ENCODE peak calls at places on chromosomes 13 and 19, in ten cellular contexts. G is heart left ventricle; V is lung; O is thoracic aorta; R is left lung; F is left ventricle myocardium inferior; H is CD4-positive, alpha-beta memory T cell; J is hepatocyte; M is cardiac muscle cell; E is fibroblast of lung. Z is an unnamed sample.

GRCh38 chr13:22173605-22174004 is 502.7 kb downstream of the FGF9 start:
- DNase-seq in G (no peak), V (no peak), O (no peak), R (no peak), F (no peak), H (no peak), J (no peak), M (no peak), E (peak), Z (no peak)

GRCh38 chr13:74289861-74290260 is 155.7 kb upstream of the KLF12 start:
- DNase-seq in G (no peak), V (no peak), O (no peak), R (no peak), F (no peak), H (no peak), J (no peak), M (no peak), E (no peak), Z (peak)

GRCh38 chr13:45122941-45123340 is 2.6 kb downstream of the GTF2F2 start:
- DNase-seq in G (no peak), V (no peak), O (no peak), R (no peak), F (no peak), H (no peak), J (no peak), M (no peak), E (no peak), Z (no peak)

GRCh38 chr13:30868806-30869470 is 37.1 kb upstream of the MEDAG start:
- DNase-seq in G (no peak), V (no peak), O (no peak), R (no peak), F (no peak), H (no peak), J (no peak), M (no peak), E (peak), Z (no peak)

GRCh38 chr19:13696839-13697238 is 67.5 kb upstream of the MRI1 start:
- DNase-seq in G (no peak), V (no peak), O (no peak), R (no peak), F (no peak), H (no peak), J (no peak), M (no peak), E (no peak), Z (no peak)

GRCh38 chr19:37403403-37403802 is 32.5 kb downstream of the ZNF527 start:
- DNase-seq in G (no peak), V (no peak), O (no peak), R (no peak), F (no peak), H (no peak), J (no peak), M (no peak), E (no peak), Z (no peak)

GRCh38 chr13:95137096-95137495 is 164.2 kb downstream of the ABCC4 start:
- DNase-seq in G (no peak), V (no peak), O (no peak), R (no peak), F (no peak), H (no peak), J (no peak), M (no peak), E (peak), Z (peak)

GRCh38 chr13:76975863-76976262 is 16.0 kb upstream of the CLN5 start:
- DNase-seq in G (no peak), V (no peak), O (no peak), R (no peak), F (no peak), H (no peak), J (no peak), M (no peak), E (no peak), Z (no peak)

GRCh38 chr19:28705008-28705407 is 507.9 kb downstream of the UQCRFS1 start:
- DNase-seq in G (no peak), V (no peak), O (no peak), R (no peak), F (no peak), H (no peak), J (peak), M (peak), E (peak), Z (peak)

GRCh38 chr13:44649118-44649455 is 73.0 kb upstream of the TSC22D1 start:
- DNase-seq in G (no peak), V (no peak), O (no peak), R (no peak), F (no peak), H (no peak), J (no peak), M (no peak), E (no peak), Z (no peak)

GRCh38 chr19:6048808-6049405 is 61.4 kb downstream of the RFX2 start:
- DNase-seq in G (peak), V (peak), O (no peak), R (peak), F (peak), H (peak), J (peak), M (peak), E (peak), Z (peak)

GRCh38 chr13:22081430-22081829 is 410.6 kb downstream of the FGF9 start:
- DNase-seq in G (no peak), V (no peak), O (no peak), R (no peak), F (no peak), H (no peak), J (no peak), M (no peak), E (no peak), Z (no peak)

GRCh38 chr13:73708393-73708985 is 425.7 kb downstream of the KLF12 start:
- DNase-seq in G (no peak), V (peak), O (no peak), R (no peak), F (no peak), H (peak), J (peak), M (peak), E (peak), Z (peak)

GRCh38 chr13:98729526-98730057 is 22.9 kb downstream of the SLC15A1 start:
- DNase-seq in G (no peak), V (no peak), O (no peak), R (no peak), F (no peak), H (no peak), J (no peak), M (no peak), E (no peak), Z (no peak)

GRCh38 chr19:33129901-33130300 is 2.0 kb upstream of the WDR88 start:
- DNase-seq in G (no peak), V (no peak), O (no peak), R (no peak), F (no peak), H (no peak), J (no peak), M (no peak), E (no peak), Z (no peak)

GRCh38 chr19:11555246-11555645 is 3.8 kb downstream of the ELOF1 start:
- DNase-seq in G (no peak), V (no peak), O (no peak), R (no peak), F (no peak), H (no peak), J (no peak), M (no peak), E (no peak), Z (no peak)

GRCh38 chr19:18789883-18790565 is 1.1 kb downstream of the COMP start:
- DNase-seq in G (no peak), V (no peak), O (no peak), R (peak), F (no peak), H (no peak), J (peak), M (peak), E (peak), Z (peak)

GRCh38 chr13:33679658-33680012 is 138.3 kb upstream of the RFC3 start:
- DNase-seq in G (no peak), V (no peak), O (no peak), R (no peak), F (no peak), H (no peak), J (no peak), M (no peak), E (no peak), Z (no peak)

GRCh38 chr13:67827992-67828391 is 597.9 kb upstream of the PCDH9 start:
- DNase-seq in G (no peak), V (no peak), O (no peak), R (no peak), F (no peak), H (no peak), J (no peak), M (no peak), E (peak), Z (no peak)

GRCh38 chr19:49133621-49134454 is 14.5 kb downstream of the PPFIA3 start:
- DNase-seq in G (peak), V (peak), O (no peak), R (peak), F (peak), H (peak), J (no peak), M (peak), E (peak), Z (no peak)
- H3K27ac ChIP-seq in G (peak), V (no peak), O (no peak), R (no peak), F (peak), H (no peak), J (no peak), M (no peak), E (no peak), Z (no peak)

DNA sequence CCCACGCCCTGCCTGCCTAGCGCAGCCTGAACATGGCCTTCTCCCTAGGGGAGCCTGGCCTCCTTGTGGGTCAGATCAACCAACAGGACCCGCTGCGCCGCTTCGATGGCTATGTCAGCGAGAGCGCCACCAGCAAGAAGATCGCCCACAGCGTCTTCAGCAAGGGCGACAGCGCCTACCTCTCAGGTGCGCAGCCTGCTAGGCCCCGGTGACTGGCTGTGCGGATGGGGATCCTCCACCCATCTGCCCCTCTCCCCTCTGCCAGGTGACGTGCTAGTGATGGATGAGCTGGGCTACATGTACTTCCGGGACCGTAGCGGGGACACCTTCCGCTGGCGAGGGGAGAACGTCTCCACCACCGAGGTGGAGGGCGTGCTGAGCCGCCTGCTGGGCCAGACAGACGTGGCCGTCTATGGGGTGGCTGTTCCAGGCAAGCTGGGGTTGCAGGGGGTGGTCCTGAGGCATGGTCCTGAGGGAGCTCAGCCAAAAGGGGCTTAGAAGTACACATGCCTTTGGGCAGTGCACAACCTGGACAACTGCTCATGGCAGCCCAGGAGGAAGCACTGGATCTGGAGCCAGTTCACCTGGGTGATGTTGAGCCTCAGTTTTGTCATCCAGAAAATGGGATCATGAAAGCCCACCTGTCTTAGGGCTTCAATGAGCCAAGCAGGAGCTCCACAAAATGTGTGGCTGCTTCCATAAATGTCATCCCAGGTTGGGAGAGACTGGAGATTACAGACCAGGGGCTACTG is 10.8 kb upstream of the PGLS start:
- DNase-seq in G (no peak), V (no peak), O (no peak), R (no peak), F (no peak), H (no peak), J (no peak), M (no peak), E (no peak), Z (no peak)
- H3K27ac ChIP-seq in G (peak), V (no peak), O (no peak), R (peak), F (peak), H (no peak), J (no peak), M (peak), E (no peak), Z (peak)

GRCh38 chr13:112714366-112714765 is 24.5 kb downstream of the ATP11A start:
- DNase-seq in G (no peak), V (no peak), O (no peak), R (no peak), F (no peak), H (no peak), J (no peak), M (no peak), E (no peak), Z (no peak)
- H3K27ac ChIP-seq in G (no peak), V (no peak), O (no peak), R (no peak), F (peak), H (no peak), J (peak), M (peak), E (no peak), Z (no peak)

DNA sequence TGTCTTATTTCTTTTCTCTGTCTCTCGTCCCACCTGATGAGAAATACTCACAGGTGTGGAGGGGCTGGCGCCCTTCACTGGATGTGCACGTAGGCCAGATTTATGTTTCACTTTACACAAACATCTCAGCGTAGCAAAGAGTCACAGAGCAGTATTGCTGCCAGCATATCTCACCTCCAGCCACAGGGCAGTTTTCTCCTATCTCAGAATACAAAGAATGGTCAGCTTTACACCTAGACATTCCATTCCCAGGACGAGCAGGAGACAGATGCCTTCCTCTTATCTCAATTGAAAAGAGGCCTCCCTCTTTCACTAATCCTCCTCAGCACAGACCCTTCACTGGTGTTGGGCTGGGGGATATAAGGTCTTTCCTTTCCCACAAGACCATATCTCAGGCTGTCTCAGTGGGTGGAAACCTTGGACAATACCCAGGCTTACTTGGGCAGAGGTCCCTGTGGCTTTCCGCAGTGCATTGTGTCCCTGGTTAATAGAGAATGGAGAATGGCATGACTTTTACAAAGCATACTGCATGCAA is 7.2 kb upstream of the ZNF611 start:
- DNase-seq in G (no peak), V (no peak), O (no peak), R (no peak), F (no peak), H (no peak), J (no peak), M (peak), E (no peak), Z (no peak)
- H3K27ac ChIP-seq in G (no peak), V (no peak), O (no peak), R (no peak), F (no peak), H (no peak), J (peak), M (peak), E (no peak), Z (no peak)

GRCh38 chr13:40987606-40988280 is 31.4 kb downstream of the ELF1 start:
- DNase-seq in G (no peak), V (no peak), O (no peak), R (no peak), F (no peak), H (no peak), J (no peak), M (no peak), E (no peak), Z (no peak)
- H3K27ac ChIP-seq in G (no peak), V (no peak), O (no peak), R (peak), F (peak), H (peak), J (peak), M (no peak), E (no peak), Z (peak)

GRCh38 chr13:110312669-110313031 is 5.6 kb downstream of the COL4A2 start:
- DNase-seq in G (no peak), V (no peak), O (no peak), R (no peak), F (no peak), H (no peak), J (peak), M (no peak), E (peak), Z (no peak)

GRCh38 chr13:110309661-110310524 is 2.8 kb downstream of the COL4A2 start:
- DNase-seq in G (no peak), V (no peak), O (no peak), R (peak), F (no peak), H (no peak), J (no peak), M (no peak), E (no peak), Z (no peak)

GRCh38 chr13:110309159-110309476 is 2.0 kb downstream of the COL4A2 start:
- DNase-seq in G (no peak), V (no peak), O (no peak), R (no peak), F (no peak), H (no peak), J (no peak), M (no peak), E (no peak), Z (no peak)

GRCh38 chr13:110311721-110312668 is 4.9 kb downstream of the COL4A2 start:
- DNase-seq in G (peak), V (no peak), O (no peak), R (peak), F (no peak), H (no peak), J (no peak), M (no peak), E (no peak), Z (no peak)

GRCh38 chr13:110310541-110311491 is 3.7 kb downstream of the COL4A2 start:
- DNase-seq in G (no peak), V (no peak), O (no peak), R (peak), F (no peak), H (no peak), J (no peak), M (no peak), E (no peak), Z (no peak)
- H3K27ac ChIP-seq in G (peak), V (peak), O (peak), R (peak), F (peak), H (no peak), J (peak), M (no peak), E (peak), Z (no peak)

DNA sequence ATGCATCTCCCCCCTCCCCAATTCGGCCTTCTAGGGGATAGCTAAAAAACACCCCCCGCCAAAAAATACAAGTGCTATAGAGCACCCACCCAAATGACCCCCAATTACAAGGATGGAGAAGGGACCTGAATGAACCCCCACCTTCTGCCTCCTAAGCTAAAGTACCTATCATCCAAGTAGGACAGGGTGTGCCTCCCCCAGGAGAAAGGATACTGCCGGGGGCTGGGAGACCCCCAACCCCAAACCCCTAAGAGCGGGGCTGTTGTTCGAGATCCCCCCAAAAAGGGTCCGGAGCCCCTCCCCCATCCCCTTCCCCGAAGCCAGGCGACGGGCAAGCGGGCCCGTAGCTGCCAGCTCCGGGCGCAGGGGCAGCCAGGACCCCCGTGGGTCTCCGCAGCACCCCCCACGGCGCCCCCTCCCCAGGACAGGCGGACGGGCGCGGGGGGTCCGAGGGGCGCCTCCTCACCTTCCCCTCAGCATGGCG is 1.9 kb downstream of the ZC3H4 start:
- DNase-seq in G (no peak), V (no peak), O (no peak), R (no peak), F (no peak), H (no peak), J (no peak), M (no peak), E (no peak), Z (no peak)
- H3K27ac ChIP-seq in G (peak), V (peak), O (peak), R (peak), F (peak), H (peak), J (peak), M (peak), E (peak), Z (peak)

GRCh38 chr19:44776402-44777096 is 1.1 kb upstream of the CBLC start:
- DNase-seq in G (no peak), V (no peak), O (no peak), R (no peak), F (no peak), H (no peak), J (peak), M (no peak), E (no peak), Z (no peak)

GRCh38 chr19:44774614-44775013 is 3.1 kb upstream of the CBLC start:
- DNase-seq in G (no peak), V (no peak), O (no peak), R (no peak), F (no peak), H (no peak), J (no peak), M (no peak), E (no peak), Z (no peak)

GRCh38 chr19:44779150-44779549 is 1.5 kb downstream of the CBLC start:
- DNase-seq in G (no peak), V (no peak), O (no peak), R (no peak), F (no peak), H (no peak), J (peak), M (no peak), E (no peak), Z (no peak)

GRCh38 chr19:44775676-44776240 is 1.9 kb upstream of the CBLC start:
- DNase-seq in G (no peak), V (no peak), O (no peak), R (no peak), F (no peak), H (no peak), J (no peak), M (no peak), E (no peak), Z (no peak)

DNA sequence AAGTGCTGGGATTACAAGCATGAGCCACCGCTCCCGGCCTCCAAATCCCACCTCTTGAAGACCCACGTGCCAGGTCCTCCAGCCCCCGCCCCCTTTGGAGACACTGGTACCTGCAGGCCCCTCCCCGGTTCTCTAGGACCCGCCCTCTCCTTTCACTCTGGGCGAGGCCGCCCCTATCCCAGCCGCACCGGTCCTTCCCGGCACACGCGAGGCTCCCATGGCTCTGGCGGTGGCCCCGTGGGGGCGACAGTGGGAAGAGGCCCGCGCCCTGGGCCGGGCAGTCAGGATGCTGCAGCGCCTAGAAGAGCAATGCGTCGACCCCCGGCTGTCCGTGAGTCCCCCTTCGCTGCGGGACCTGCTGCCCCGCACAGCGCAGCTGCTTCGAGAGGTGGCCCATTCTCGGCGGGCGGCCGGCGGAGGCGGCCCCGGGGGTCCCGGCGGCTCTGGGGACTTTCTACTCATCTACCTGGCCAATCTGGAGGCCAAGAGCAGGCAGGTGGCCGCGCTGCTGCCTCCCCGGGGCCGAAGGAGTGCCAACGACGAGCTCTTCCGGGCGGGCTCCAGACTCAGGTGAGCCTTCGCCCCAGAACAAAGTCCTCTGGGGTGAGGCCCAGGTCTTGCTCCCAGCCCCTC is at the start of gene CBLC:
- DNase-seq in G (no peak), V (peak), O (no peak), R (peak), F (no peak), H (no peak), J (peak), M (peak), E (no peak), Z (no peak)
- H3K27ac ChIP-seq in G (no peak), V (no peak), O (no peak), R (no peak), F (no peak), H (no peak), J (peak), M (no peak), E (no peak), Z (no peak)